ENCODE peak calls at places on chromosomes 12 and 14, in five cellular contexts. I, J, O, P and B are unnamed samples. For H3K79me2, the result is how much of the 10 kb centered on the place peaks cover.

GRCh38 chr12:89454080-89454848 is 70.3 kb downstream of the GALNT4 start:
- DNase-seq in J (no peak), P (peak), I (no peak), O (peak), B (no peak)

GRCh38 chr14:60642270-60642789 is 6.9 kb downstream of the SIX1 start:
- DNase-seq in O (peak), I (peak), J (no peak), P (no peak), B (no peak)

GRCh38 chr14:68894802-68895201 is 84.3 kb downstream of the ACTN1 start:
- DNase-seq in J (no peak), P (peak), I (no peak), O (no peak), B (no peak)

GRCh38 chr12:13851828-13852227 is 129.6 kb downstream of the GRIN2B start:
- DNase-seq in P (no peak), O (peak), J (no peak), I (no peak), B (no peak)

GRCh38 chr12:3150820-3151590 is 73.8 kb downstream of the TSPAN9 start:
- DNase-seq in I (peak), O (peak), J (no peak), P (peak), B (no peak)

GRCh38 chr12:78966926-78967325 is 102.4 kb downstream of the SYT1 start:
- DNase-seq in O (no peak), I (no peak), P (no peak), J (no peak), B (no peak)

GRCh38 chr12:116143883-116144266 is 133.6 kb downstream of the MED13L start:
- DNase-seq in P (peak), I (no peak), J (no peak), O (peak), B (no peak)

GRCh38 chr14:91029451-91030217 is 30.8 kb downstream of the RPS6KA5 start:
- DNase-seq in J (no peak), P (no peak), O (no peak), I (no peak), B (no peak)

GRCh38 chr12:31524791-31525495 is 66.0 kb downstream of the DENND5B start:
- DNase-seq in O (no peak), I (no peak), P (peak), J (peak), B (peak)

GRCh38 chr14:49194067-49194466 is 392.1 kb downstream of the RPS29 start:
- DNase-seq in I (no peak), J (no peak), P (no peak), O (no peak), B (no peak)

GRCh38 chr12:118064608-118065007 is 3.6 kb upstream of the WSB2 start:
- DNase-seq in I (peak), P (no peak), J (no peak), O (peak), B (no peak)

GRCh38 chr12:85975716-85976115 is 101.6 kb downstream of the NTS start:
- DNase-seq in J (no peak), P (no peak), O (no peak), I (no peak), B (no peak)

GRCh38 chr14:93045211-93045674 is 70.5 kb downstream of the ITPK1 start:
- DNase-seq in O (peak), I (no peak), P (no peak), J (no peak), B (no peak)

GRCh38 chr14:87013583-87013982 is 979.4 kb downstream of the GALC start:
- DNase-seq in I (no peak), P (peak), O (no peak), J (peak), B (no peak)

GRCh38 chr14:67392728-67393314 is 19.1 kb downstream of the PLEK2 start:
- DNase-seq in P (no peak), I (no peak), O (no peak), J (no peak), B (no peak)

GRCh38 chr14:46571970-46572369 is 79.6 kb downstream of the RPL10L start:
- DNase-seq in I (no peak), J (peak), O (no peak), P (peak), B (no peak)

GRCh38 chr12:6771091-6771495 is 1.2 kb upstream of the LAG3 start:
- DNase-seq in P (no peak), I (no peak), O (no peak), J (no peak), B (no peak)

GRCh38 chr12:115323223-115323905 is 639.4 kb upstream of the TBX3 start:
- DNase-seq in P (peak), J (peak), I (no peak), O (no peak), B (no peak)

GRCh38 chr12:42364692-42365091 is 38.7 kb downstream of the PPHLN1 start:
- DNase-seq in J (no peak), P (no peak), I (no peak), O (peak), B (no peak)

GRCh38 chr14:93081875-93082570 is 33.7 kb downstream of the ITPK1 start:
- DNase-seq in O (no peak), J (no peak), I (no peak), P (no peak), B (no peak)

GRCh38 chr14:74140374-74140850 is 55.7 kb downstream of the LIN52 start:
- DNase-seq in O (peak), I (peak), P (peak), J (no peak), B (no peak)

GRCh38 chr14:23300687-23301223 is 1.9 kb downstream of the PPP1R3E start:
- DNase-seq in O (peak), P (peak), I (no peak), J (peak), B (no peak)

GRCh38 chr12:27277846-27278260 is 33.8 kb downstream of the STK38L start:
- DNase-seq in P (peak), O (no peak), I (no peak), J (peak), B (peak)

GRCh38 chr12:26124491-26125450 is at the start of gene BHLHE41:
- DNase-seq in I (peak), J (peak), P (peak), O (peak), B (no peak)

GRCh38 chr14:22231022-22231421 is 358.0 kb downstream of the DAD1 start:
- DNase-seq in P (no peak), I (no peak), J (no peak), O (no peak), B (no peak)

GRCh38 chr12:78866518-78866917 is 1.9 kb downstream of the SYT1 start:
- DNase-seq in O (no peak), J (no peak), P (no peak), I (no peak), B (no peak)

GRCh38 chr12:64028541-64028940 is 184.0 kb downstream of the SRGAP1 start:
- DNase-seq in J (no peak), P (peak), I (no peak), O (no peak), B (no peak)

GRCh38 chr14:36217732-36218131 is 41.2 kb upstream of the PTCSC3 start:
- DNase-seq in J (peak), O (no peak), P (no peak), I (no peak), B (no peak)

GRCh38 chr14:33876274-33876673 is 74.6 kb downstream of the EGLN3 start:
- DNase-seq in P (no peak), O (no peak), J (no peak), I (no peak), B (no peak)

GRCh38 chr14:104107101-104107581 is 21.6 kb downstream of the ASPG start:
- DNase-seq in I (no peak), J (no peak), O (no peak), P (no peak), B (no peak)

GRCh38 chr14:99721792-99722516 is 37.9 kb downstream of the CYP46A1 start:
- DNase-seq in I (no peak), J (no peak), O (no peak), P (no peak), B (no peak)

GRCh38 chr12:131676544-131676943 is 34.3 kb upstream of the SFSWAP start:
- DNase-seq in O (no peak), J (no peak), I (no peak), P (no peak), B (no peak)

GRCh38 chr12:107091381-107091780 is 2.0 kb downstream of the CRY1 start:
- DNase-seq in O (no peak), P (peak), J (peak), I (no peak), B (no peak)

GRCh38 chr14:22163051-22163450 is 426.0 kb downstream of the DAD1 start:
- DNase-seq in J (peak), I (no peak), O (peak), P (peak), B (no peak)

GRCh38 chr12:114013601-114014345 is 47.6 kb upstream of the RBM19 start:
- DNase-seq in O (peak), J (peak), P (peak), I (peak), B (peak)

GRCh38 chr14:68516235-68516634 is 276.6 kb downstream of the ZFP36L1 start:
- DNase-seq in O (no peak), J (no peak), I (no peak), P (no peak), B (no peak)

GRCh38 chr12:53223006-53223305 is 9.1 kb downstream of the RARG start:
- DNase-seq in P (peak), O (no peak), I (no peak), J (no peak), B (no peak)

GRCh38 chr12:113678222-113678621 is 206.6 kb upstream of the LHX5 start:
- DNase-seq in J (peak), P (peak), O (no peak), I (no peak), B (no peak)

GRCh38 chr12:112900298-112901145 is 6.2 kb upstream of the OAS1 start:
- DNase-seq in P (peak), O (peak), I (peak), J (peak), B (peak)

GRCh38 chr12:98084950-98085349 is 430.4 kb upstream of the TMPO start:
- DNase-seq in O (peak), P (no peak), J (no peak), I (no peak), B (no peak)

GRCh38 chr12:18754118-18754707 is 16.3 kb downstream of the CAPZA3 start:
- DNase-seq in P (no peak), J (no peak), I (no peak), O (peak), B (no peak)
- H3K9ac ChIP-seq in P (no peak), J (no peak), I (no peak), O (peak), B (no peak)

DNA sequence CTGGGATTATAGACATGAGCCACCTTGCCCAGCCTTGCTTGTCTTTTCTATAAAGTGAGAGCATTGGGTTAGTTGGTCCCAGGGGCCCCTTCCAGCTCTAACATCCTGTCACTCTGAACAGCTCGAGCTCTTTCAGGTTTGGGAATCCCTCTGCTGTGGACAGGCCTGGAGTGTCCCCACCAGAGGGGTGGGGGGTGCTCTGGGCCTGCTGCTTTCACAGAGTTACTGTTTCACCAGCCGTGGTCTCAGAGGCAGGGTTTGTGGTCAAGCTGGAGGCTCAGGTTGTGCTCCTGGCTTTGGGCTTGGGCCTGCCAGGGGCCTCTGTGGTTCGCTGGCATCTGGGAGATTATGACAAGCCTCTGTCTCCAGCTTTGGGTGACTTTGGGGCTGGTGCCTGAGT is 59.7 kb downstream of the FBXL14 start:
- DNase-seq in O (no peak), I (no peak), J (no peak), P (peak), B (no peak)
- H3K79me2 ChIP-seq in O (half or more), I (half or more), J (under half), P (half or more), B (under half)

DNA sequence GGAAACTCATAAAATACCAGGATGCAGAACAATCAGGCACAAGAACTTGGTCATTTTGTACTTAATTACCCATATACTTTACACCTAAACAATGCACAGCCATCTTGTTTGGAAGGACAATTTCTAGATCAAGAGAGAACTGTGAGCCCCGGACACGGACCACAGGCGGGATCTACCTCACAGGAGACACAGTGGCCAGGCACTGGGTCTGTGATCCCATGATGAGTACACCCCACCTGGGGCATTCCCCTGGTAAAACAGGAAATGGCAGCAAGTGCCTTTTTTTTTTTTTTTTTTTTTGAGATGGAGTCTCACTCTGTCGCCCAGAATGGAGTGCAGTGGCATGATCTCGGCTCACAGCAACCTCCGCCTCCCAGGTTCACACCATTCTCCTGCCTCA is 15.2 kb downstream of the GOLGA3 start:
- DNase-seq in P (no peak), O (no peak), I (no peak), J (no peak), B (no peak)
- TF ChIP-seq EZH2phosphoT487 in P (no peak), O (no peak), I (no peak), J (no peak), B (no peak)

DNA sequence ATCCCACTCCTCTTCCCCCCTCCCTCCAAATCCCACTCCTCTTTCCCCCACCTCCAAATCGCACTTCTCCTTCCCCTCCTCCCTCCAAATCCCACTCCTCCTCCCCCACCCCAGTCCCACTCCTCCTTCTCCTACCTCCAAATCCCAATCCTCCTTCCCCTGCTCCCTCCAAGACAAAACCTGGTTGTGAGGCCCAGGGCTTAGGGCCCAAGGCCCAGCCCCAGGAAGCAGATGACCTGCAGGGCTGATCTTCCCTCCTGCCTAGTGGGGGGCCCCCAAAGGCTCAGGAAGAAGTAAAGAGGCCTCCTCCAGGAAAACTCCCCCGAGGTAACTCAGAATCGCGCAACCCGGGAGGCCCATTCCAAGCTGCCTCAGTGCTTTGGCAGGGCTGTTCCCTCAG is 34.5 kb downstream of the NCOR2 start:
- DNase-seq in I (no peak), P (no peak), J (no peak), O (peak), B (no peak)
- H3K9ac ChIP-seq in I (no peak), P (no peak), J (no peak), O (no peak), B (no peak)

GRCh38 chr12:122528582-122528981 is 1.5 kb downstream of the KNTC1 start:
- DNase-seq in P (no peak), O (no peak), I (no peak), J (no peak), B (no peak)

GRCh38 chr12:122533841-122534240 is 6.8 kb downstream of the KNTC1 start:
- DNase-seq in P (peak), J (no peak), I (no peak), O (no peak), B (no peak)

GRCh38 chr12:122526683-122527477 is at the start of the genes KNTC1 and RSRC2:
- DNase-seq in P (peak), J (peak), O (peak), I (peak), B (peak)

GRCh38 chr12:122527478-122527944 is 462 bp downstream of the KNTC1 start:
- DNase-seq in I (peak), O (peak), P (peak), J (peak), B (no peak)

GRCh38 chr12:122528992-122529391 is 1.9 kb downstream of the KNTC1 start:
- DNase-seq in P (no peak), J (no peak), I (no peak), O (no peak), B (no peak)
- H3K79me2 ChIP-seq in P (half or more), J (half or more), I (half or more), O (half or more), B (half or more)

DNA sequence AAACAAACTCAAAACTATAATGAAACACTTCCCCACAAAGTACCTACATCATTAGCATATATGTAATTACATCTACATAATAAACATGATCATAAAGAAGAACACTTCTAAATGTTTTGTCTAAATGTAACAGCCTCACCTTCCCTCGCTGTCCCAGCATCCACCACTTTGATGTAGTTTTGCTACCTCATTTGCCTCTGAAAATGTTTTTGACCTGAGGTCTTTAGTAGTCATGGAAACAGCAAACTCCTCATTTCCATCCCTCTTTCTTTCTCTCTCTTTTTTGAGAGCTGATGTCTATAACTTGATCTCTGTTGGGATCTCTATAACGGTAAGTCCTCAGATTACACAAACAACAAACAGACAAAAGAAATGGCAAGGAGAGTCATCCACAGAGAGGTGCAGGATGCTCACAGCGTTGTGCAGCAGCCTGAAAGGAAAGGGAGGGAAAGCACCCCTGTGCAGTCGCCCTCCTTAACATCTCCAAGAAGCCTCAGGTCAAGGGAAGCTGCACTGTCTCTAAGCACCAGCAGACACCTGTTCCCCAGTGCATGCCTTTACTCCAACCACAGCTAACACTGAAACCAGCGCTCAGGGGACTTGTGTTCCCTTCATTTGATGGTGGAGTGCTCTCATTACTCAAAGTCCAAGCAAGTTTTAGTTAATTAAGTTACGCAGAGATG is 268.7 kb downstream of the TMEM132D start:
- DNase-seq in P (no peak), I (no peak), O (no peak), J (no peak), B (no peak)
- TF ChIP-seq EZH2phosphoT487 in P (no peak), I (no peak), O (no peak), J (no peak), B (no peak)

DNA sequence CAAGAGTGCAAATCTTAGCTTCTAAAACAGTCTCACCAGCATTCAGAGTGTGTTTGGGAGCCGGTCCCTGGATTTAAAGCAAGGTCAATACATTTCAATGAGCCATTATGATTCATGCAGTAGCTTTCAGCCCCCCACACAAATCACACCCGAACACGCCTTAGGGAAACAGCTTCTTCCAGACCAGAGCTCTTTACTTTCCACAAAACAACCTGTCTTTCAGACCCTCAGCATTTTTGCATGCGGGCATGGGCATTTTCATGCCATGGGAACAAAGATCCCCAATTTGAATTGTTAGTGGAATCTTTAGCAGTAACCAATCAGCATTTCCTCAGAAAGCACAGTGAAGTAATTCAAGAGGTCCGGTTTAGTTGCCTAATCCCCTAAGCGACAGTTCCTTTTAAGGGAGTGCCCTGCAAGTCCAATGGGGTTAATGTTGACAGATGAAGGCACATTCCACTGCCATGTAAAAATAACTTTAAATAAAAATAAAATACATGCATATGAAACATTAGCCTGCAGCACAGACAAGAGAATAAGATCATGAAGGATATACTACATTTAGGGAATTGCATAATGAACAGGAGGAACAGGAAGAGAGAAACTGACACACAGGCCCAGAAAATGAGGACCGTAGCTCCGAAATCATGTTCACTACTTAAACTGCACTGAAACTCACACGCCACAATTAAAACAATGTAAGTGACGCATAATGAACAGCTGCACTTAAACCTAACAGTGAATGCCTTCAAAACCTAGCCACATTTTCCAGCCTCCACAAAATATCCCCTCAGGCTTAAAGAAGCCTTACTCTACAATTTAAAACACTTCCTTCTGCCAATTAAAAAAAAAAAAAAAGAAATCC is 4.0 kb downstream of the VPS37B start:
- DNase-seq in I (no peak), J (peak), P (peak), O (peak), B (no peak)
- H3K9ac ChIP-seq in I (no peak), J (peak), P (peak), O (no peak), B (peak)

DNA sequence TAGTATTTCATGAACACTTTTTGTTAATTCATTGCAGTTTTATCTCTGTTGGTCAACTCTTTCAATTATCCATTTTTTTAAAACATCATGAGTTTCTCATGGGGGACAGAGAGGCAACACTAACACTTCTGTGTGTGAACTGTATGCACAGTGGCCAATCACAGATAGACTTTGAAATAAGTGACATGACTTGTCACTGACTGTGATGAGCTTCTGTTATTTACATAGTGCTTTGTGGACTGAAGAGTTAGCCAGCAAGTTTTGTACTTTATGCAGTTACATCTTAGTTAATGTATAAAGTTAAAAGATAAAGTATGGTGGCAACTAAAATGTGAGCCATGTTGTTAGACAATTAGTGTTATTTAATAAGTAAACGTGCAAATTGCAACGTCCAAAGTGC is 16.1 kb downstream of the FERMT2 start:
- DNase-seq in O (no peak), P (no peak), I (no peak), J (no peak), B (no peak)
- H3K79me2 ChIP-seq in O (half or more), P (half or more), I (half or more), J (half or more), B (under half)